ENCODE peak calls at places on chromosomes 7 and 10, in eight cellular contexts. D, R, T, E, V, P, B and C are unnamed samples. For H3K27me3, the result is how much of the 10 kb centered on the place peaks cover.

GRCh38 chr10:72802291-72803118 is 91.0 kb upstream of the OIT3 start:
- DNase-seq in D (no peak), P (no peak), T (no peak), B (no peak), V (no peak), E (no peak), R (no peak), C (no peak)

GRCh38 chr10:71011141-71011540 is 122.8 kb upstream of the PCBD1 start:
- DNase-seq in D (no peak), P (no peak), E (no peak), B (no peak), R (no peak), T (no peak), V (no peak), C (no peak)

GRCh38 chr10:129917936-129918335 is 46.1 kb downstream of the EBF3 start:
- DNase-seq in T (no peak), B (no peak), R (no peak), P (no peak), V (no peak), E (no peak), D (no peak), C (no peak)

GRCh38 chr7:148485618-148486017 is 104.9 kb upstream of the C7orf33 start:
- DNase-seq in D (peak), P (no peak), B (no peak), T (no peak), R (no peak), E (no peak), V (no peak), C (no peak)

GRCh38 chr10:33939892-33940291 is 605.4 kb upstream of the NRP1 start:
- DNase-seq in P (no peak), R (no peak), D (no peak), T (no peak), B (no peak), V (no peak), E (no peak), C (no peak)

GRCh38 chr7:2800923-2801682 is 43.0 kb downstream of the GNA12 start:
- DNase-seq in V (no peak), B (no peak), R (no peak), D (no peak), P (peak), T (no peak), E (peak), C (no peak)

GRCh38 chr7:70645876-70646336 is 486.0 kb upstream of the GALNT17 start:
- DNase-seq in T (no peak), E (no peak), D (no peak), P (no peak), R (no peak), B (no peak), V (peak), C (no peak)

GRCh38 chr7:13155188-13155587 is 467.8 kb downstream of the ARL4A start:
- DNase-seq in V (no peak), B (no peak), P (no peak), R (no peak), T (no peak), D (no peak), E (no peak), C (no peak)

GRCh38 chr7:132771301-132771730 is 195.0 kb upstream of the PLXNA4 start:
- DNase-seq in P (no peak), V (no peak), D (no peak), E (no peak), R (no peak), T (no peak), B (no peak), C (no peak)

GRCh38 chr10:26982058-26982457 is 118.2 kb downstream of the ANKRD26 start:
- DNase-seq in T (no peak), B (no peak), P (no peak), E (no peak), R (no peak), V (no peak), D (no peak), C (no peak)

GRCh38 chr10:7287377-7287776 is 123.5 kb downstream of the SFMBT2 start:
- DNase-seq in P (no peak), D (no peak), T (no peak), B (no peak), E (no peak), R (no peak), V (no peak), C (no peak)

GRCh38 chr7:106895246-106895864 is 30.3 kb downstream of the PIK3CG start:
- DNase-seq in V (no peak), T (no peak), B (no peak), P (no peak), R (no peak), D (peak), E (no peak), C (no peak)

GRCh38 chr10:110209399-110209925 is 2.1 kb downstream of the MXI1 start:
- DNase-seq in D (peak), P (no peak), V (no peak), E (peak), R (peak), B (no peak), T (peak), C (no peak)

GRCh38 chr10:98041352-98042043 is 11.1 kb upstream of the CRTAC1 start:
- DNase-seq in T (peak), D (peak), V (peak), P (peak), B (peak), E (no peak), R (peak), C (peak)

GRCh38 chr7:13577566-13578145 is 411.8 kb downstream of the ETV1 start:
- DNase-seq in B (no peak), R (no peak), D (no peak), E (no peak), P (no peak), T (no peak), V (no peak), C (no peak)

GRCh38 chr7:37893359-37893758 is 23.3 kb downstream of the SFRP4 start:
- DNase-seq in R (no peak), D (no peak), P (no peak), E (no peak), B (no peak), T (no peak), V (no peak), C (no peak)

GRCh38 chr10:102230861-102231356 is 4.8 kb downstream of the ELOVL3 start:
- DNase-seq in V (peak), E (no peak), T (peak), B (peak), R (peak), D (peak), P (no peak), C (no peak)

GRCh38 chr10:102229810-102230263 is 3.7 kb downstream of the ELOVL3 start:
- DNase-seq in B (peak), V (peak), T (peak), P (peak), D (peak), E (peak), R (peak), C (peak)

GRCh38 chr10:102227050-102227449 is 951 bp downstream of the ELOVL3 start:
- DNase-seq in V (no peak), D (no peak), E (no peak), P (peak), B (no peak), R (no peak), T (no peak), C (no peak)

GRCh38 chr10:102231357-102232318 is 5.5 kb downstream of the ELOVL3 start:
- DNase-seq in D (peak), P (peak), V (peak), R (peak), T (peak), B (peak), E (no peak), C (no peak)

DNA sequence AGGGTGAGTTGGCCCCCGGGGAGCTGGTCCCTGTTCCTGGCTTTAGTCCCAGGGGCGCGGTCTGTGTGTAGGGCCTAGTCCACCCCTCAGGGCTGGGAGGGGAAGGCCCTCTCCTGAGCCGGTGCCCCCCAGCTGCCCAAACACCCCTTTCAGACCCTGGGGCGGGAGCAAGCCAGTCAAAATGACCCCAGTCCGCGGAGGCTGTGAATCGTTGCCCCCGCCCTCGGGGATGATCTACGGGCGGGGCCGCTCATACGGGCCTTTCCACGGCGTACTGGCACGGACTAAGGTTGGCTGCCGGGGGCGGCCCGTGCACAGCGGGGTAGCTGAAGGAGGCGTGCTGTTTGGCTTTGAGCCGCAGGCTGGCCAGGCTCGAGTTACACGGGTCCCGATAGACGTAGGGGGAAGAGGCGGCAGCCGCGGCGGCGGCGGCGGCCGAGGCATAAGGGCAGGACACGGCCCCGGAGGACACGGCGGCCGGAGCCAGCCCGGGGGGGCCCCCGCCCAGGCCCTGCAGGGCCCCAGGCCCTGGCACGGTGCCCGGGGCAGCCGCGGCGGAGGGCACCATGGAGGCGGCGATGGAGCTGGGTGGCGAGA is 4.3 kb downstream of the ELOVL3 start:
- DNase-seq in P (no peak), R (peak), B (peak), D (peak), V (peak), E (peak), T (peak), C (no peak)
- H3K27me3 ChIP-seq in P (under half), R (under half), B (under half), D (half or more), V (under half), E (under half), T (under half), C (half or more)

GRCh38 chr7:5488286-5488878 is 64.7 kb upstream of the TNRC18 start:
- DNase-seq in E (no peak), R (no peak), B (no peak), P (no peak), D (no peak), V (no peak), T (no peak), C (no peak)
- H3K27ac ChIP-seq in E (no peak), R (no peak), B (no peak), P (no peak), D (no peak), V (no peak), T (no peak), C (no peak)

GRCh38 chr10:74153676-74154075 is 2.7 kb downstream of the ADK start:
- DNase-seq in R (no peak), T (no peak), D (no peak), E (no peak), B (no peak), V (no peak), P (no peak), C (no peak)

GRCh38 chr10:74151057-74151878 is at the start of gene ADK:
- DNase-seq in B (peak), P (peak), E (peak), R (peak), T (peak), D (peak), V (peak), C (peak)

GRCh38 chr10:74150151-74151056 is at the start of gene AP3M1:
- DNase-seq in E (peak), V (peak), T (peak), R (peak), P (no peak), B (peak), D (peak), C (peak)

GRCh38 chr10:74153123-74153522 is 2.1 kb downstream of the ADK start:
- DNase-seq in D (no peak), T (peak), R (no peak), V (peak), E (no peak), P (peak), B (no peak), C (peak)

DNA sequence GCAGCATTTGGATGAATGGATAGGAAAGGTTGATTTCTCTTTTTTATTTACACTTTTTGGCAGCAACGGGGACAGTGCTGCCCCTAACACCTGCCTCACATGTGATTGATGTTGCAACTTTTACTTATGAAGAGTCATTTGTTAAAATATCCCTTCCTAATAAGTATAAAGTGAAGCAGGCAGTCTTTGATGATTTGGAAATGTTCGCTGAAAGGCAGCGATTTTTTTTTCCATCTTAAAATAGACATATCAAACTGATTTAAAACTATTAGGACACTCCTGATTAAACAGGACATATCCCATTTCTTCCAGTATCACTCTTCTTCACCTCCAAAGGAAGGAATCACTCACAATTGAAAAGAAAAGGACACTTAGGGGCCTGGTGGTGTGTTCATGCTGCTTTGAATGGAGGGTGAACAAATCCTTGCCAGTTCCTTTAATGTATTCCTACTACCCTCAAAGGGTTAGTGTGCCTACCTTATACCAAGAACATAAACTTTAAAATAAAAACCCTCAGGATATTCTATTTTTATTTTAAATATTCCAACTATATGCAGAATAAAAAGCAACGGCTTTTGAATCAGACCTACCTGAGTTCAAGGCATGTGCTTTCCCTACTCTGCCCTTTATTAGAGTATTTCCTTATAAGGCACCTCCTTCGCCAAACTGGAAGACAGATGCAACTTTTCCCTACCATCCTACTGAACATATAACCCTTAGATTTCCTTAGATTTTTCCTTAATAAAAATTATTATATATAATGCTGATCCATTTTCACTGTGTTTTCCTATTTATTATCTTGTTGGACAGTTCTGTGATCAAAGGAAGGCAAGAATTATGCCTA is 1.1 kb downstream of the ADK start:
- DNase-seq in B (no peak), E (no peak), V (no peak), D (no peak), P (no peak), R (no peak), T (no peak), C (peak)
- TF ChIP-seq EP300 in B (no peak), E (no peak), V (no peak), D (no peak), P (no peak), R (no peak), T (no peak), C (no peak)

DNA sequence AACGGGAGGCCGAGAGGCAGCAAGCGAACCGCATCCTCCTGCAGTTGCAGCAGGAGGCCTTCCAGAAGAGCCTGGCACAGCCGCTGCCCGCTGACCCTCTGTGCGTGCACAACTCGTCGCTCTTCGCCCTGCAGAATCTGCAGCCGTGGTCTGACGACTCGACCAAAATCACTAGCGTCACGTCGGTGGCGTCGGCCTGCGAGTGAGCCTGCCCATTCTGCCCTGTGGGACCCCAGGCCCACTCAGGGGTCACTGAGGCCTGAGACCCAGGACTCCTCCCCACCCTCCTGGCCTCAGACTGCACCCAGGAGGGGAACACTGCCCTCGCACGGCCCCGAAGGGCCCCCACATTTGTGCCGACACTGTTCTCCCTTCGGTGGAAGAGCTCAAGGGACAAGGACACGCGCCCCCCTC is 5.6 kb downstream of the TLX1 start:
- DNase-seq in P (no peak), E (no peak), D (no peak), B (no peak), V (no peak), T (no peak), R (no peak), C (no peak)
- H3K27me3 ChIP-seq in P (under half), E (under half), D (half or more), B (half or more), V (under half), T (half or more), R (half or more), C (under half)